ENCODE peak calls at places on chromosome 2, in six cellular contexts. X, V, Y, R, S and U are unnamed samples.

GRCh38 chr2:8799004-8799403 is 38.4 kb downstream of the KIDINS220 start:
- DNase-seq in X (no peak), V (no peak), Y (no peak), R (no peak), S (no peak), U (no peak)

GRCh38 chr2:204931562-204931961 is 386.3 kb downstream of the PARD3B start:
- DNase-seq in X (no peak), V (no peak), Y (no peak), R (no peak), S (no peak), U (no peak)

GRCh38 chr2:3114406-3115185 is 263.0 kb downstream of the EIPR1 start:
- DNase-seq in X (no peak), V (no peak), Y (peak; percentile 75), R (no peak), S (no peak), U (no peak)

GRCh38 chr2:226426292-226426736 is 373.3 kb downstream of the IRS1 start:
- DNase-seq in X (no peak), V (no peak), Y (no peak), R (no peak), S (no peak), U (no peak)

GRCh38 chr2:183149489-183149888 is 25.2 kb downstream of the NUP35 start:
- DNase-seq in X (no peak), V (no peak), Y (no peak), R (peak; percentile 46), S (no peak), U (no peak)

GRCh38 chr2:120464448-120464931 is 118.6 kb downstream of the INHBB start:
- DNase-seq in X (peak; percentile 20), V (no peak), Y (no peak), R (no peak), S (no peak), U (no peak)

GRCh38 chr2:144086965-144087364 is 433.0 kb downstream of the ZEB2 start:
- DNase-seq in X (no peak), V (no peak), Y (no peak), R (no peak), S (no peak), U (no peak)

GRCh38 chr2:96952976-96953610 is 33.3 kb downstream of the FAM178B start:
- DNase-seq in X (no peak), V (no peak), Y (no peak), R (no peak), S (no peak), U (no peak)

GRCh38 chr2:10963155-10963554 is 51.4 kb downstream of the KCNF1 start:
- DNase-seq in X (no peak), V (no peak), Y (no peak), R (no peak), S (no peak), U (no peak)

GRCh38 chr2:9256570-9257043 is 50.0 kb downstream of the ASAP2 start:
- DNase-seq in X (no peak), V (no peak), Y (no peak), R (no peak), S (no peak), U (no peak)

GRCh38 chr2:240792658-240793312 is 27.2 kb downstream of the KIF1A start:
- DNase-seq in X (no peak), V (no peak), Y (no peak), R (no peak), S (peak; percentile 78), U (peak; percentile 16)

GRCh38 chr2:219149667-219150066 is 10.9 kb downstream of the NHEJ1 start:
- DNase-seq in X (no peak), V (no peak), Y (no peak), R (no peak), S (no peak), U (no peak)

GRCh38 chr2:32792416-32792815 is 154.3 kb upstream of the LTBP1 start:
- DNase-seq in X (no peak), V (no peak), Y (no peak), R (no peak), S (no peak), U (no peak)

GRCh38 chr2:109260886-109261700 is 132.1 kb downstream of the SH3RF3 start:
- DNase-seq in X (no peak), V (no peak), Y (no peak), R (peak; percentile 38), S (peak; percentile 95), U (no peak)

GRCh38 chr2:72325592-72326422 is 178.1 kb upstream of the CYP26B1 start:
- DNase-seq in X (no peak), V (no peak), Y (no peak), R (peak; percentile 2), S (peak; percentile 12), U (no peak)

GRCh38 chr2:39119732-39120520 is 925 bp downstream of the SOS1 start:
- DNase-seq in X (peak; percentile 68), V (peak; percentile 30), Y (peak; percentile 87), R (peak; percentile 63), S (peak; percentile 81), U (peak; percentile 69)

GRCh38 chr2:188978291-188979081 is 4.3 kb downstream of the COL3A1 start:
- DNase-seq in X (no peak), V (no peak), Y (no peak), R (no peak), S (peak; percentile 78), U (no peak)

GRCh38 chr2:72669121-72669520 is 156.7 kb downstream of the EXOC6B start:
- DNase-seq in X (no peak), V (no peak), Y (no peak), R (peak; percentile 37), S (no peak), U (no peak)

GRCh38 chr2:170235860-170236638 is 58.1 kb downstream of the MYO3B start:
- DNase-seq in X (no peak), V (no peak), Y (no peak), R (peak; percentile 7), S (peak; percentile 73), U (no peak)

GRCh38 chr2:31136732-31137131 is 1.5 kb downstream of the GALNT14 start:
- DNase-seq in X (no peak), V (no peak), Y (peak; percentile 51), R (no peak), S (no peak), U (no peak)

GRCh38 chr2:240646900-240647502 is 21.7 kb downstream of the GPR35 start:
- DNase-seq in X (no peak), V (no peak), Y (peak; percentile 79), R (no peak), S (no peak), U (no peak)

GRCh38 chr2:42464631-42465030 is 29.2 kb downstream of the KCNG3 start:
- DNase-seq in X (no peak), V (no peak), Y (no peak), R (no peak), S (peak; percentile 14), U (no peak)